ENCODE peak calls at places on chromosomes 12 and 14, in four cellular contexts. E, O, L and J are unnamed samples.

GRCh38 chr14:75294649-75295033 is 16.0 kb downstream of the FOS start:
- DNase-seq in E (no peak), O (no peak), L (no peak), J (no peak)

GRCh38 chr12:1536817-1537216 is 57.6 kb downstream of the FBXL14 start:
- DNase-seq in E (no peak), O (no peak), L (no peak), J (no peak)

GRCh38 chr12:85468356-85469157 is 188.5 kb downstream of the ALX1 start:
- DNase-seq in E (peak), O (peak), L (no peak), J (peak)

GRCh38 chr12:121009744-121010143 is 6.5 kb downstream of the C12orf43 start:
- DNase-seq in E (peak), O (no peak), L (no peak), J (peak)

GRCh38 chr14:77203611-77204456 is 22.2 kb downstream of the TMEM63C start:
- DNase-seq in E (no peak), O (no peak), L (no peak), J (peak)

GRCh38 chr12:64522316-64522715 is 70.4 kb downstream of the TBK1 start:
- DNase-seq in E (peak), O (peak), L (no peak), J (peak)

GRCh38 chr14:93970589-93970966 is 5.8 kb downstream of the ASB2 start:
- DNase-seq in E (no peak), O (no peak), L (no peak), J (no peak)

GRCh38 chr12:102543931-102544485 is 63.6 kb upstream of the IGF1 start:
- DNase-seq in E (no peak), O (no peak), L (no peak), J (no peak)

GRCh38 chr12:7117670-7118069 is 8.7 kb upstream of the C1RL start:
- DNase-seq in E (no peak), O (no peak), L (no peak), J (no peak)

GRCh38 chr12:2959194-2959507 is at the start of gene TEAD4:
- DNase-seq in E (peak), O (peak), L (peak), J (peak)

GRCh38 chr12:39627914-39628313 is 8.3 kb upstream of the ABCD2 start:
- DNase-seq in E (no peak), O (no peak), L (no peak), J (no peak)

GRCh38 chr12:64903738-64904137 is 79.3 kb downstream of the TBC1D30 start:
- DNase-seq in E (no peak), O (no peak), L (no peak), J (peak)